ENCODE peak calls at places on chromosomes 3 and 15, in six cellular contexts. V is endothelial cell, O is OCI-LY7, A is HFFc6, L is AG09309, E is lower leg skin. R is an unnamed sample.

GRCh38 chr15:70569139-70569717 is 194.1 kb downstream of the UACA start:
- DNase-seq in V (no peak), O (no peak), A (peak), L (peak), E (no peak), R (no peak)

GRCh38 chr15:99095626-99096025 is 9.3 kb upstream of the SYNM start:
- DNase-seq in V (no peak), O (no peak), A (no peak), L (no peak), E (no peak), R (no peak)

GRCh38 chr3:124791639-124792111 is 61.4 kb downstream of the UMPS start:
- DNase-seq in V (no peak), O (no peak), A (peak), L (peak), E (peak), R (no peak)

GRCh38 chr3:29594261-29594660 is 313.4 kb downstream of the RBMS3 start:
- DNase-seq in V (no peak), O (no peak), A (no peak), L (no peak), E (no peak), R (no peak)

GRCh38 chr15:23069496-23070166 is 30.3 kb upstream of the TUBGCP5 start:
- DNase-seq in V (peak), O (no peak), A (no peak), L (no peak), E (no peak), R (no peak)

GRCh38 chr3:127247292-127247691 is 40.6 kb downstream of the PRR20G start:
- DNase-seq in V (no peak), O (peak), A (no peak), L (no peak), E (no peak), R (no peak)

GRCh38 chr3:134640872-134641470 is 9.9 kb downstream of the KY start:
- DNase-seq in V (peak), O (peak), A (peak), L (no peak), E (no peak), R (peak)

GRCh38 chr15:75662823-75663519 is 15.3 kb downstream of the SNX33 start:
- DNase-seq in V (no peak), O (no peak), A (no peak), L (no peak), E (no peak), R (no peak)

GRCh38 chr3:53084310-53085001 is 38.6 kb upstream of the SFMBT1 start:
- DNase-seq in V (no peak), O (no peak), A (no peak), L (no peak), E (no peak), R (no peak)

GRCh38 chr15:42184313-42184712 is 23.8 kb downstream of the VPS39 start:
- DNase-seq in V (no peak), O (no peak), A (no peak), L (no peak), E (no peak), R (no peak)

GRCh38 chr3:168820748-168821445 is 725.2 kb upstream of the GOLIM4 start:
- DNase-seq in V (no peak), O (no peak), A (no peak), L (no peak), E (no peak), R (no peak)

GRCh38 chr15:88708256-88709054 is 69.6 kb downstream of the ISG20 start:
- DNase-seq in V (no peak), O (no peak), A (peak), L (no peak), E (no peak), R (no peak)

GRCh38 chr15:76533995-76534394 is 197.4 kb downstream of the ISL2 start:
- DNase-seq in V (no peak), O (no peak), A (no peak), L (no peak), E (no peak), R (no peak)

DNA sequence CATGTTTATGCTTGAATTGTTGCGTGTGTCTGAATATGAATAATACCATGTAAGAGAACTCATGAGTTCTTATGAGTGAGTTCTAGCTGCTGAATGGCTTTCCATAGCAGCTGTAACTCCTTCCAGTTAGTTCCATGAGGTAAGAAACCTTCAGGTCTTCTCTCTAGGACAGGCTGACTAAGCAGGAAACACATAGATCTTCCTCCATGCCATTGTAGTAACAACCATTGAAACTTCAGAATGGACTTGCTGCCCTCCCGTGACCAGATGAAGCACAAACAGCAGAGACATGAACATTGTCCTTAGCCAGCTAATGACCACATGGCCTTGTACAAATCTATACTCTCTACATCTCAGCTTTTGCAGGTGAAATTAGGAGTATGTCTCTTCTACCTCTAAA is 200.0 kb downstream of the ZNF385D start:
- DNase-seq in V (no peak), O (no peak), A (peak), L (no peak), E (no peak), R (no peak)
- TF ChIP-seq CTCF in V (no peak), O (no peak), A (peak), L (peak), E (no peak), R (no peak)

GRCh38 chr3:135739755-135740154 is 225.8 kb upstream of the PPP2R3A start:
- DNase-seq in V (no peak), O (no peak), A (no peak), L (no peak), E (no peak), R (no peak)

GRCh38 chr3:135736740-135737139 is 228.8 kb upstream of the PPP2R3A start:
- DNase-seq in V (peak), O (peak), A (peak), L (no peak), E (no peak), R (no peak)
- TF ChIP-seq CTCF in V (peak), O (peak), A (peak), L (peak), E (no peak), R (no peak)

DNA sequence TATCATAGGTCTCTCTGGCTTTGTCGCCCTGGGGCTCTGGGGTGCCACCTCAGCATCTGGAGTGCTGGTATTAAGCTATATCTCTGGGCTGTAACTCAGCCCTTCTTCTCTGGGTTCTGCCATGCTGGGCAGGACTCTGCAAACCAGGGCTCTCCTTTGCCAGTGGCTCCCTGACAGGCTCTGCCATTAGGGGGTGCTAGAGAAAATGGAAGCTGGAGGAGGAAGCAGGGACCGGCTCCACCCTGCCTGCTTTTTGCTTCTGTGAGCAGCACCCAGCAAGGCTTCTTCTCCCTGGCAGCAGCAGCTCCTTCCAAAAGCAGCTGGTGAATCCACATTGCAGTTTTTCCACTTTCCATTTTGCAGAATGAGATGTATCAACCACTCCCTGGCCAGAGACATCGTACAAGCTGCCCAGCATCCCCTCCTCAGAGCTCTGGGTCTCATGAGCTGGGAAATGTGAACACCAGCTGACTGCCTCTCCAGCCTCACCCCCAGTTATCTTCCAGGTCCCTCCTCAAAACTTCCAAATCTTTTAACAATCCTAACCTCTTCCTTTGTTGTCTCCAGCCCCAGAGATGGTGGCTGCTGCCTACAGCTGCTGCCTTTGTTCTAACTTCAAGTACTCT is 165.0 kb downstream of the ABHD5 start:
- DNase-seq in V (peak), O (peak), A (peak), L (peak), E (peak), R (peak)
- TF ChIP-seq CTCF in V (peak), O (peak), A (peak), L (peak), E (no peak), R (peak)

GRCh38 chr15:51952805-51953204 is 18.8 kb downstream of the LEO1 start:
- DNase-seq in V (no peak), O (no peak), A (no peak), L (no peak), E (no peak), R (no peak)

GRCh38 chr15:51947124-51947523 is 24.5 kb downstream of the LEO1 start:
- DNase-seq in V (no peak), O (no peak), A (no peak), L (no peak), E (no peak), R (no peak)
- TF ChIP-seq CTCF in V (no peak), O (no peak), A (no peak), L (no peak), E (no peak), R (no peak)

GRCh38 chr3:172140499-172141391 is 101.4 kb downstream of the FNDC3B start:
- DNase-seq in V (no peak), O (no peak), A (peak), L (peak), E (no peak), R (no peak)
- TF ChIP-seq CTCF in V (no peak), O (no peak), A (no peak), L (no peak), E (no peak), R (no peak)

GRCh38 chr3:136463170-136463569 is 213.0 kb downstream of the PCCB start:
- DNase-seq in V (no peak), O (no peak), A (no peak), L (no peak), E (no peak), R (no peak)

GRCh38 chr3:136464502-136464901 is 214.4 kb downstream of the PCCB start:
- DNase-seq in V (no peak), O (no peak), A (peak), L (no peak), E (no peak), R (no peak)

DNA sequence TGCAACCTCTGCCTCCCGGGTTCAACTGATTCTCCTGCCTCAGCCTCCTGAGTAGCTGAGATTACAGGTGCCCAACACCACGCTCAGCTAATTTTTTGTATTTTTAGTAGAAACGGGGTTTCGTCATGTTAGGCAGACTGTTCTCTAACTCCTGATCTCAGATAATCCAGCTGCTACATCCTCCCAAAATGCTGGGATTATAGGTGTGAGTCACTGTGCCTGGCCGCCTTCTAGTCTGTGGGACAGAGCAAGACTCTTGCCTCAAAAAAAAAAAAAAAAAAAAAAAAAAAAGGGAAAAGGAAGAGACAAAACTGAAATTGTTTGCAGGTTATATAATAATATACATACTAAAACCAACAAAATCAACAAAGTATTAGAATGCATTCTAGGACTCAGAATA is 215.2 kb downstream of the PCCB start:
- DNase-seq in V (no peak), O (no peak), A (no peak), L (no peak), E (no peak), R (no peak)
- TF ChIP-seq CTCF in V (no peak), O (no peak), A (no peak), L (no peak), E (no peak), R (no peak)

GRCh38 chr15:73786518-73786917 is 33.4 kb upstream of the INSYN1 start:
- DNase-seq in V (no peak), O (no peak), A (no peak), L (no peak), E (no peak), R (no peak)

GRCh38 chr15:73784299-73784698 is 31.1 kb upstream of the INSYN1 start:
- DNase-seq in V (no peak), O (no peak), A (no peak), L (no peak), E (no peak), R (no peak)

GRCh38 chr15:73782339-73782979 is 29.3 kb upstream of the INSYN1 start:
- DNase-seq in V (no peak), O (no peak), A (no peak), L (no peak), E (no peak), R (no peak)

GRCh38 chr15:73777741-73778140 is 24.6 kb upstream of the INSYN1 start:
- DNase-seq in V (no peak), O (no peak), A (no peak), L (no peak), E (no peak), R (no peak)

DNA sequence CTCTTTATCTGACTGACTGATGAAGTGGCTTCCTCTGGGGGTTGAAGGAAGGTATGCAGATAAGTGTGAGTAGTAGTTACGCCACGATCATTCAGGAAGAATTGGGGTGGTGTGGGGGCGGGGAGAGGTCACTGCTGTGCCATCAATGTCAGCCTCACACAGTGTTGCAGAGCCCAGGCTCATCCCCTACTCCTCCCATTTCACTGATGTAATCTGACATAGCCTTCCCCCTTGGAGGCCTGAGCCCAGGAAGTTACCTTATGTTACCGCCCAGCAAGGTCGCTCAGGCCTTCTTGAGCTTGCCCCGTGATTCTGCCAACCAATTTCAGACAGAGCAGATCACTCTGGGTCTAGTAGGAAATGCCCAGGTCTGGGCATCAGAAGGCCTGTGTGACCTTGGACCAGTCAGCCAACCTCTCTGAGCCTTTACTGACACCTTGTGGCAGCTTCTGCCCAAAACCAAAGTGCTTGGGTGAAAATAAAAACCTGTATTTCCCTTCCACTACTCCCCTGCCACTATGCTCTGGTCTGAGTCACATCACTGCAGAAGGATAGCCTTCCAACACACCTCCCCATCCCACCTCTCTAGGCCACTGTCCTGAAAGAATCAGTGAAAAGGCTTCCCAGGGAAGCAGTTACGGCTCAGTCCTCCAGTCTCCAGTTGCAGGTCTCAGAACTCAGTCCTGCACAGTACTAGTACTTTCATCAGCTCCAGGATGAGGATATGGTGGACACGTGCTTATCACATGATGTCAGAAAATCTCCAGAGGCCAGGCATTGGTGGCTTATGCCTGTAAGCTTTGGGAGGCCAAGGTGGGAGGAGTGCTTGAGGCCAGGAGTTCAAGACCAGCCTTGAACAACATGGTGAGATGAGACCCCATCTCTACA is 28.1 kb upstream of the INSYN1 start:
- DNase-seq in V (peak), O (peak), A (peak), L (no peak), E (no peak), R (no peak)
- TF ChIP-seq CTCF in V (peak), O (peak), A (peak), L (peak), E (no peak), R (no peak)

GRCh38 chr3:160210799-160211221 is 14.4 kb upstream of the C3orf80 start:
- DNase-seq in V (no peak), O (no peak), A (peak), L (peak), E (no peak), R (no peak)
- TF ChIP-seq CTCF in V (no peak), O (peak), A (peak), L (peak), E (no peak), R (no peak)

GRCh38 chr3:18847583-18848197 is 300.6 kb upstream of the KCNH8 start:
- DNase-seq in V (no peak), O (peak), A (no peak), L (no peak), E (no peak), R (no peak)
- TF ChIP-seq CTCF in V (peak), O (peak), A (peak), L (no peak), E (no peak), R (peak)

DNA sequence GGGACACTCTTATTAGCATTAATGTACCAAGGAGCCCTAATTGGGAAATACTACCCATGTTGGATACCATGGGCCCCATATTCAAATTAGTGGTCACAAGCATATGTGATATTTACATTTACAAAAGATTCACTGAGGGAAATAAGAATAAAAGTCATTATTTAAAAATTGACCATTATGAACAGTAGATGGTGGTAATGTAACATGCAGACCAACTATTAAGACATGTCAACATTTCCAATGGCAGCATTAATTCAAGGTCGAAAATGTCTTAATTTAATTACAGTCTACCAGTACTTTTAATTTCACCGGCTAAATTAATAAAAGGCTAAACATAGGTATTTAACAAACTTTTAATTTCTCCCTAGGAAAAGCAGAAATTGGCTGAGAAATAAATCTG is 26.3 kb downstream of the NEK11 start:
- DNase-seq in V (no peak), O (no peak), A (no peak), L (no peak), E (no peak), R (no peak)
- TF ChIP-seq CTCF in V (no peak), O (peak), A (peak), L (peak), E (no peak), R (no peak)